ENCODE peak calls at places on chromosomes 13 and 19, in eight cellular contexts. X is lung microvascular endothelial cell; M is pancreas; K is naive thymus-derived CD8-positive, alpha-beta T cell; F is cardiac muscle cell; L is HT1080; N is SJCRH30; A is activated naive CD4-positive, alpha-beta T cell treated with anti-CD3 and anti-CD28 coated beads for 36 hours. G is an unnamed sample.

GRCh38 chr13:28181413-28181812 is 43.1 kb downstream of the PAN3 start:
- DNase-seq in X (peak; percentile 30), M (no peak), K (no peak), F (peak; percentile 20), L (peak; percentile 90), N (peak; percentile 14), A (no peak), G (no peak)

GRCh38 chr13:80840313-80840976 is 499.5 kb upstream of the SPRY2 start:
- DNase-seq in X (no peak), M (no peak), K (no peak), F (peak; percentile 97), L (peak; percentile 9), N (peak; percentile 88), A (no peak), G (no peak)

GRCh38 chr13:21683034-21683733 is 12.3 kb downstream of the FGF9 start:
- DNase-seq in X (no peak), M (no peak), K (no peak), F (no peak), L (peak; percentile 95), N (peak; percentile 68), A (no peak), G (no peak)

GRCh38 chr13:41590122-41590521 is 132.8 kb downstream of the RGCC start:
- DNase-seq in X (no peak), M (no peak), K (no peak), F (no peak), L (no peak), N (no peak), A (no peak), G (no peak)

GRCh38 chr13:110319397-110319773 is 12.3 kb downstream of the COL4A2 start:
- DNase-seq in X (no peak), M (no peak), K (no peak), F (no peak), L (no peak), N (no peak), A (no peak), G (no peak)

GRCh38 chr19:17326595-17326966 is 8.1 kb downstream of the ANO8 start:
- DNase-seq in X (no peak), M (no peak), K (no peak), F (no peak), L (no peak), N (no peak), A (no peak), G (no peak)

GRCh38 chr19:4624733-4625362 is 14.5 kb upstream of the TNFAIP8L1 start:
- DNase-seq in X (peak; percentile 46), M (no peak), K (no peak), F (peak; percentile 41), L (peak; percentile 47), N (peak; percentile 61), A (no peak), G (no peak)

GRCh38 chr19:47305309-47305751 is 4.3 kb upstream of the C5AR1 start:
- DNase-seq in X (peak; percentile 63), M (peak; percentile 86), K (peak; percentile 57), F (peak; percentile 89), L (peak; percentile 58), N (peak; percentile 85), A (peak; percentile 64), G (peak; percentile 88)

GRCh38 chr13:104984296-104984818 is 1551.1 kb downstream of the EFNB2 start:
- DNase-seq in X (peak; percentile 86), M (peak; percentile 12), K (peak; percentile 24), F (peak; percentile 71), L (peak; percentile 63), N (peak; percentile 89), A (peak; percentile 51), G (no peak)

GRCh38 chr19:835201-835810 is 5.5 kb upstream of the PRTN3 start:
- DNase-seq in X (no peak), M (no peak), K (no peak), F (no peak), L (no peak), N (no peak), A (no peak), G (no peak)

GRCh38 chr19:47813304-47813994 is 8.3 kb upstream of the CRX start:
- DNase-seq in X (peak; percentile 68), M (peak; percentile 84), K (peak; percentile 72), F (peak; percentile 70), L (peak; percentile 55), N (peak; percentile 94), A (peak; percentile 83), G (peak; percentile 88)

GRCh38 chr19:49064768-49065611 is at the start of gene NTF4:
- DNase-seq in X (no peak), M (peak; percentile 51), K (no peak), F (peak; percentile 50), L (no peak), N (peak; percentile 45), A (no peak), G (no peak)

GRCh38 chr19:17289489-17289888 is 7.8 kb downstream of the ANKLE1 start:
- DNase-seq in X (peak; percentile 92), M (peak; percentile 59), K (peak; percentile 31), F (peak; percentile 95), L (no peak), N (peak; percentile 33), A (peak; percentile 65), G (peak; percentile 85)

GRCh38 chr13:30520571-30520970 is 54.8 kb upstream of the HMGB1 start:
- DNase-seq in X (no peak), M (no peak), K (no peak), F (peak; percentile 6), L (peak; percentile 65), N (no peak), A (no peak), G (no peak)

GRCh38 chr13:97005631-97006262 is 11.5 kb upstream of the OXGR1 start:
- DNase-seq in X (no peak), M (no peak), K (no peak), F (peak; percentile 57), L (peak; percentile 47), N (peak; percentile 10), A (no peak), G (no peak)

GRCh38 chr13:78881746-78882145 is 222.8 kb upstream of the OBI1 start:
- DNase-seq in X (no peak), M (no peak), K (no peak), F (no peak), L (no peak), N (peak; percentile 79), A (no peak), G (no peak)

GRCh38 chr19:35257113-35257461 is 8.3 kb downstream of the LSR start:
- DNase-seq in X (no peak), M (peak; percentile 22), K (no peak), F (no peak), L (no peak), N (no peak), A (peak; percentile 2), G (peak; percentile 35)

GRCh38 chr13:66210677-66211076 is 1019.5 kb downstream of the PCDH9 start:
- DNase-seq in X (peak; percentile 1), M (no peak), K (no peak), F (peak; percentile 90), L (peak; percentile 86), N (no peak), A (no peak), G (no peak)

GRCh38 chr13:97432232-97432916 is 1.6 kb upstream of the RAP2A start:
- DNase-seq in X (no peak), M (no peak), K (no peak), F (no peak), L (no peak), N (peak; percentile 18), A (no peak), G (no peak)

GRCh38 chr13:28654276-28654675 is 4.7 kb upstream of the POMP start:
- DNase-seq in X (no peak), M (no peak), K (no peak), F (no peak), L (no peak), N (no peak), A (no peak), G (no peak)

GRCh38 chr19:8893419-8893818 is 61.2 kb downstream of the MBD3L1 start:
- DNase-seq in X (no peak), M (no peak), K (no peak), F (no peak), L (no peak), N (no peak), A (no peak), G (no peak)

GRCh38 chr13:30422056-30422914 is at the start of gene UBE2L5:
- DNase-seq in X (peak; percentile 72), M (peak; percentile 86), K (peak; percentile 72), F (peak; percentile 84), L (peak; percentile 51), N (peak; percentile 82), A (peak; percentile 72), G (peak; percentile 96)

GRCh38 chr13:89205856-89206255 is 1534.7 kb downstream of the SLITRK5 start:
- DNase-seq in X (no peak), M (no peak), K (no peak), F (no peak), L (peak; percentile 27), N (no peak), A (no peak), G (no peak)

GRCh38 chr19:42282036-42282762 is 13.1 kb downstream of the CIC start:
- DNase-seq in X (no peak), M (peak; percentile 59), K (peak; percentile 18), F (no peak), L (peak; percentile 29), N (peak; percentile 37), A (no peak), G (peak; percentile 81)

GRCh38 chr13:27617801-27618411 is 2.4 kb downstream of the LNX2 start:
- DNase-seq in X (no peak), M (no peak), K (no peak), F (no peak), L (no peak), N (no peak), A (no peak), G (no peak)

GRCh38 chr13:36096411-36097184 is 34.6 kb downstream of the DCLK1 start:
- DNase-seq in X (no peak), M (no peak), K (no peak), F (peak; percentile 61), L (no peak), N (no peak), A (no peak), G (no peak)

GRCh38 chr13:72536668-72537399 is 190.6 kb downstream of the MZT1 start:
- DNase-seq in X (no peak), M (no peak), K (no peak), F (peak; percentile 2), L (no peak), N (no peak), A (no peak), G (no peak)

GRCh38 chr19:20858861-20859260 is 64.2 kb upstream of the ZNF85 start:
- DNase-seq in X (no peak), M (no peak), K (no peak), F (no peak), L (no peak), N (no peak), A (no peak), G (no peak)

GRCh38 chr13:71054358-71054757 is 812.6 kb downstream of the DACH1 start:
- DNase-seq in X (no peak), M (no peak), K (no peak), F (no peak), L (no peak), N (no peak), A (no peak), G (no peak)

GRCh38 chr13:111949311-111949710 is 117.6 kb upstream of the SOX1 start:
- DNase-seq in X (no peak), M (no peak), K (no peak), F (no peak), L (no peak), N (no peak), A (no peak), G (no peak)

GRCh38 chr19:36081385-36081784 is 26.7 kb downstream of the WDR62 start:
- DNase-seq in X (no peak), M (no peak), K (no peak), F (no peak), L (no peak), N (no peak), A (no peak), G (no peak)

GRCh38 chr13:98303858-98304257 is 126.8 kb upstream of the RNF113B start:
- DNase-seq in X (no peak), M (no peak), K (no peak), F (no peak), L (no peak), N (no peak), A (no peak), G (no peak)

GRCh38 chr13:47256618-47257017 is 359.8 kb upstream of the HTR2A start:
- DNase-seq in X (no peak), M (no peak), K (no peak), F (peak; percentile 74), L (peak; percentile 96), N (no peak), A (no peak), G (no peak)

GRCh38 chr19:46976845-46977320 is 42.8 kb upstream of the NPAS1 start:
- DNase-seq in X (peak; percentile 26), M (no peak), K (no peak), F (peak; percentile 83), L (no peak), N (no peak), A (no peak), G (peak; percentile 67)